ENCODE peak calls at places on chromosomes 13 and 19, in five cellular contexts. Y is HCT116, J is H1, R is GM12878, A is K562. I is an unnamed sample.

GRCh38 chr13:94556646-94557045 is 39.3 kb downstream of the TGDS start:
- DNase-seq in Y (no peak), J (no peak), R (no peak), A (no peak), I (no peak)

GRCh38 chr19:2235396-2236284 is 489 bp downstream of the PLEKHJ1 start:
- DNase-seq in Y (no peak), J (no peak), R (no peak), A (no peak), I (no peak)

GRCh38 chr19:50046649-50047503 is 21.1 kb downstream of the ZNF473 start:
- DNase-seq in Y (peak; percentile 27), J (no peak), R (no peak), A (peak; percentile 34), I (peak; percentile 33)

GRCh38 chr13:60134376-60134775 is 29.4 kb downstream of the DIAPH3 start:
- DNase-seq in Y (no peak), J (no peak), R (no peak), A (no peak), I (no peak)

GRCh38 chr19:56091751-56092546 is 29.1 kb downstream of the ZNF787 start:
- DNase-seq in Y (no peak), J (no peak), R (no peak), A (no peak), I (no peak)

GRCh38 chr19:38547446-38547845 is 70.3 kb downstream of the MAP4K1 start:
- DNase-seq in Y (no peak), J (no peak), R (peak; percentile 34), A (no peak), I (no peak)

GRCh38 chr13:71244181-71244580 is 622.8 kb downstream of the DACH1 start:
- DNase-seq in Y (no peak), J (no peak), R (no peak), A (no peak), I (no peak)

GRCh38 chr19:47006496-47006895 is 13.1 kb upstream of the NPAS1 start:
- DNase-seq in Y (no peak), J (no peak), R (no peak), A (no peak), I (no peak)

GRCh38 chr19:31985001-31985605 is 360.3 kb upstream of the ZNF507 start:
- DNase-seq in Y (no peak), J (no peak), R (no peak), A (no peak), I (no peak)

GRCh38 chr13:112522578-112522977 is 65.4 kb downstream of the TUBGCP3 start:
- DNase-seq in Y (no peak), J (no peak), R (no peak), A (no peak), I (no peak)

GRCh38 chr19:43774103-43774939 is 6.5 kb downstream of the KCNN4 start:
- DNase-seq in Y (no peak), J (no peak), R (no peak), A (peak; percentile 98), I (no peak)
- TF ChIP-seq ZNF274 in Y (no peak), J (no peak), R (no peak), A (peak; percentile 83), I (no peak)

DNA sequence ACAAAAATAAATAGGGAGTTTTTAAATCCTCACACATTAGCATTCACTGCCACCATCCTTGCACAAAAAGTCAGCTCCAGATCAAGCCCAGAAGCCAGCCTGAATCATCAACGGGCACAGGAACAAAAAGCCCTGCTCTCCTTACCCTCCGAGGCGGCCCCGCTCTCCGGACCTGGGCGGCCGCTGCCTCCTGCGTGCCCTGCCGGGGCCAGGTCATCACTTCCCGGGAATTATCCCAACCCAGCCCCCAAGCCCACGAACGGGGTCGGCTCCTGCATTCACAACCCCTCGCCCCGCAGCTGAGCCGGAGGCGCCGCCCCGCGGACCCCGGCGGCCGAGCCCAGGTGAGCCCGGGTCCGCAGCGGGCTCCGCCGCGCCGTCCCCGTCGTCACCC is 754 bp downstream of the DNAJB1 start:
- DNase-seq in Y (no peak), J (no peak), R (no peak), A (no peak), I (no peak)
- H3K4me1 ChIP-seq in Y (peaks cover 50% of the 10 kb centered on the region), J (peaks cover 2% of the 10 kb centered on the region), R (peaks cover 9% of the 10 kb centered on the region), A (peaks cover 55% of the 10 kb centered on the region), I (peaks cover 9% of the 10 kb centered on the region)

GRCh38 chr13:29908411-29908810 is 58.0 kb upstream of the UBL3 start:
- DNase-seq in Y (no peak), J (no peak), R (no peak), A (no peak), I (no peak)

GRCh38 chr13:29907670-29908069 is 57.3 kb upstream of the UBL3 start:
- DNase-seq in Y (no peak), J (no peak), R (no peak), A (no peak), I (no peak)

GRCh38 chr13:29908917-29909755 is 58.7 kb upstream of the UBL3 start:
- DNase-seq in Y (no peak), J (no peak), R (no peak), A (no peak), I (no peak)

GRCh38 chr13:29911781-29912478 is 61.5 kb upstream of the UBL3 start:
- DNase-seq in Y (no peak), J (no peak), R (no peak), A (no peak), I (no peak)

GRCh38 chr13:29909975-29910674 is 59.7 kb upstream of the UBL3 start:
- DNase-seq in Y (no peak), J (no peak), R (no peak), A (no peak), I (no peak)
- TF ChIP-seq ZNF274 in Y (no peak), J (no peak), R (no peak), A (no peak), I (no peak)

GRCh38 chr13:98533912-98534311 is 43.0 kb downstream of the STK24 start:
- DNase-seq in Y (no peak), J (no peak), R (no peak), A (no peak), I (no peak)
- H3K4me1 ChIP-seq in Y (no peaks in the 10 kb centered on the region), J (peaks cover 1% of the 10 kb centered on the region), R (peaks cover 15% of the 10 kb centered on the region), A (peaks cover 3% of the 10 kb centered on the region), I (peaks cover 9% of the 10 kb centered on the region)

GRCh38 chr19:51441410-51442390 is 16.6 kb downstream of the SIGLEC8 start:
- DNase-seq in Y (no peak), J (no peak), R (peak; percentile 91), A (peak; percentile 52), I (no peak)
- TF ChIP-seq ZNF274 in Y (no peak), J (no peak), R (no peak), A (no peak), I (no peak)

DNA sequence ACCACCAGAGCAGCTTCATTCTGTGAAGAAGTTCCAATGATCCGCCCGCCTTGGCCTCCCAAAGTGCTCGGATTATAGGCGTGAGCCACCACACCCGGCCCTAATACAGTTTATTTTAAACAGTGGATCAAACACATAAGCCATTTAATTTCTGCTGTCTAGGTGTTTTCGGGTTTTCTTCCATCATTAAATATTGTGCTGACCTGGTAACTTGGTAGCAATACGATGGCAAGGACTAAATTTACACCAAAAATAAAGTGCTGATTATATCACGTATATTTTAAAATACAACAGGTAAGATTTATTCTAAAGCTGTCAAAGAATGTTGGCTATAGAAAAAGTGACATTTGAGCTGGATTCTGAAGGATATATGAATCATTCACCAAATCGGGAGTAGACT is 1.3 kb downstream of the MED4 start:
- DNase-seq in Y (no peak), J (no peak), R (no peak), A (no peak), I (no peak)
- H3K4me1 ChIP-seq in Y (peaks cover 7% of the 10 kb centered on the region), J (no peaks in the 10 kb centered on the region), R (no peaks in the 10 kb centered on the region), A (peaks cover 3% of the 10 kb centered on the region), I (no peaks in the 10 kb centered on the region)

GRCh38 chr19:19610376-19611240 is 7.9 kb downstream of the PBX4 start:
- DNase-seq in Y (no peak), J (no peak), R (no peak), A (no peak), I (no peak)

GRCh38 chr19:19602713-19603320 is 15.7 kb downstream of the PBX4 start:
- DNase-seq in Y (no peak), J (no peak), R (no peak), A (no peak), I (no peak)

GRCh38 chr19:19600793-19601346 is 17.6 kb downstream of the PBX4 start:
- DNase-seq in Y (no peak), J (no peak), R (peak; percentile 33), A (no peak), I (no peak)

GRCh38 chr19:19602136-19602712 is 16.3 kb downstream of the PBX4 start:
- DNase-seq in Y (no peak), J (no peak), R (no peak), A (no peak), I (no peak)

DNA sequence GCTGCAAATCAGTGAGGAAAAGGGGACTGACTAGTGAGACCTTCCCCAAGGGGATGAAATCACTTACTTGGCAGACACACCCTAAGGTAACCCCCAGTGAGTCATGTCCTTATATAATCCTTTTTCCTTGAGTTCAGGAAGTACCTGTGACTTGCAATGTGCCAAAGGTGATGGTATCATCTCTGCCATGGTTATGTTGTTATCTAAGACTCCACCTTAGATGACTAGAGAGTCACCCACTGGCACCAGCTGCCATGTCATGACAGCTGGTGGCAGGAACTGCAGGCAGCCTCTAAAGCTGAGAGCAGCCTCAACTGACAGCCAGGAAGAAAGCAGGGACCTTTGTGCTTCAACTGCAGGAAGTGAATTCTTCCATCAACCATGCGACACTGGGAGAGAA is 12.5 kb downstream of the PBX4 start:
- DNase-seq in Y (peak; percentile 82), J (no peak), R (no peak), A (no peak), I (no peak)
- TF ChIP-seq ZNF274 in Y (no peak), J (no peak), R (no peak), A (no peak), I (no peak)

I was measured in NT2/D1.